ENCODE peak calls at places on chromosomes 1 and 21, in five cellular contexts. One of them, this sample, is unnamed. For H3K27me3, the result is how much of the 10 kb centered on the place peaks cover.

GRCh38 chr1:39490596-39491145 is 765 bp upstream of the BMP8A start:
- DNase-seq in effector memory CD4-positive, alpha-beta T cell: no peak
- DNase-seq in neural progenitor cell: peak
- DNase-seq in kidney epithelial cell: no peak
- DNase-seq in neuronal stem cell: no peak
- DNase-seq in this sample: peak

GRCh38 chr1:25566186-25566729 is 22.9 kb downstream of the LDLRAP1 start:
- DNase-seq in effector memory CD4-positive, alpha-beta T cell: no peak
- DNase-seq in neural progenitor cell: no peak
- DNase-seq in kidney epithelial cell: no peak
- DNase-seq in neuronal stem cell: no peak
- DNase-seq in this sample: no peak

GRCh38 chr1:223659711-223660110 is 5.8 kb downstream of the CAPN8 start:
- DNase-seq in effector memory CD4-positive, alpha-beta T cell: no peak
- DNase-seq in neural progenitor cell: no peak
- DNase-seq in kidney epithelial cell: no peak
- DNase-seq in neuronal stem cell: no peak
- DNase-seq in this sample: no peak

GRCh38 chr1:246780264-246780663 is 56.1 kb downstream of the SCCPDH start:
- DNase-seq in effector memory CD4-positive, alpha-beta T cell: no peak
- DNase-seq in neural progenitor cell: no peak
- DNase-seq in kidney epithelial cell: no peak
- DNase-seq in neuronal stem cell: no peak
- DNase-seq in this sample: no peak

GRCh38 chr21:18245493-18245967 is 897 bp downstream of the CHODL start:
- DNase-seq in effector memory CD4-positive, alpha-beta T cell: no peak
- DNase-seq in neural progenitor cell: peak
- DNase-seq in kidney epithelial cell: no peak
- DNase-seq in neuronal stem cell: peak
- DNase-seq in this sample: no peak

GRCh38 chr1:181551249-181551648 is 67.9 kb downstream of the CACNA1E start:
- DNase-seq in effector memory CD4-positive, alpha-beta T cell: no peak
- DNase-seq in neural progenitor cell: peak
- DNase-seq in kidney epithelial cell: no peak
- DNase-seq in neuronal stem cell: peak
- DNase-seq in this sample: no peak

GRCh38 chr21:38544681-38545080 is 46.4 kb upstream of the ERG start:
- DNase-seq in effector memory CD4-positive, alpha-beta T cell: no peak
- DNase-seq in neural progenitor cell: no peak
- DNase-seq in kidney epithelial cell: no peak
- DNase-seq in neuronal stem cell: no peak
- DNase-seq in this sample: no peak

GRCh38 chr1:88736633-88737248 is 52.7 kb downstream of the PKN2 start:
- DNase-seq in effector memory CD4-positive, alpha-beta T cell: no peak
- DNase-seq in neural progenitor cell: peak
- DNase-seq in kidney epithelial cell: no peak
- DNase-seq in neuronal stem cell: no peak
- DNase-seq in this sample: peak

GRCh38 chr1:15038232-15039016 is 115.1 kb upstream of the TMEM51 start:
- DNase-seq in effector memory CD4-positive, alpha-beta T cell: no peak
- DNase-seq in neural progenitor cell: peak
- DNase-seq in kidney epithelial cell: no peak
- DNase-seq in neuronal stem cell: no peak
- DNase-seq in this sample: peak

GRCh38 chr1:53413175-53414001 is 45.8 kb upstream of the DMRTB1 start:
- DNase-seq in effector memory CD4-positive, alpha-beta T cell: peak
- DNase-seq in neural progenitor cell: no peak
- DNase-seq in kidney epithelial cell: peak
- DNase-seq in neuronal stem cell: no peak
- DNase-seq in this sample: peak

GRCh38 chr1:88768816-88769215 is 84.7 kb downstream of the PKN2 start:
- DNase-seq in effector memory CD4-positive, alpha-beta T cell: no peak
- DNase-seq in neural progenitor cell: no peak
- DNase-seq in kidney epithelial cell: no peak
- DNase-seq in neuronal stem cell: no peak
- DNase-seq in this sample: no peak

GRCh38 chr1:225755668-225756294 is 21.8 kb upstream of the SRP9 start:
- DNase-seq in effector memory CD4-positive, alpha-beta T cell: no peak
- DNase-seq in neural progenitor cell: no peak
- DNase-seq in kidney epithelial cell: no peak
- DNase-seq in neuronal stem cell: no peak
- DNase-seq in this sample: no peak

GRCh38 chr1:245777752-245778151 is 623.0 kb downstream of the KIF26B start:
- DNase-seq in effector memory CD4-positive, alpha-beta T cell: no peak
- DNase-seq in neural progenitor cell: no peak
- DNase-seq in kidney epithelial cell: no peak
- DNase-seq in neuronal stem cell: no peak
- DNase-seq in this sample: no peak

GRCh38 chr1:174965006-174965971 is 34.5 kb upstream of the CACYBP start:
- DNase-seq in effector memory CD4-positive, alpha-beta T cell: no peak
- DNase-seq in neural progenitor cell: no peak
- DNase-seq in kidney epithelial cell: no peak
- DNase-seq in neuronal stem cell: no peak
- DNase-seq in this sample: no peak

GRCh38 chr1:199866210-199866617 is 161.3 kb upstream of the NR5A2 start:
- DNase-seq in effector memory CD4-positive, alpha-beta T cell: no peak
- DNase-seq in neural progenitor cell: no peak
- DNase-seq in kidney epithelial cell: no peak
- DNase-seq in neuronal stem cell: no peak
- DNase-seq in this sample: no peak

GRCh38 chr1:171141336-171142051 is 43.6 kb upstream of the FMO2 start:
- DNase-seq in effector memory CD4-positive, alpha-beta T cell: no peak
- DNase-seq in neural progenitor cell: no peak
- DNase-seq in kidney epithelial cell: no peak
- DNase-seq in neuronal stem cell: no peak
- DNase-seq in this sample: no peak

GRCh38 chr21:32994305-32994704 is 31.4 kb upstream of the OLIG2 start:
- DNase-seq in effector memory CD4-positive, alpha-beta T cell: no peak
- DNase-seq in neural progenitor cell: no peak
- DNase-seq in kidney epithelial cell: no peak
- DNase-seq in neuronal stem cell: no peak
- DNase-seq in this sample: no peak
- H3K27me3 ChIP-seq in effector memory CD4-positive, alpha-beta T cell: under half
- H3K27me3 ChIP-seq in neural progenitor cell: under half
- H3K27me3 ChIP-seq in kidney epithelial cell: under half
- H3K27me3 ChIP-seq in neuronal stem cell: under half
- H3K27me3 ChIP-seq in this sample: under half

DNA sequence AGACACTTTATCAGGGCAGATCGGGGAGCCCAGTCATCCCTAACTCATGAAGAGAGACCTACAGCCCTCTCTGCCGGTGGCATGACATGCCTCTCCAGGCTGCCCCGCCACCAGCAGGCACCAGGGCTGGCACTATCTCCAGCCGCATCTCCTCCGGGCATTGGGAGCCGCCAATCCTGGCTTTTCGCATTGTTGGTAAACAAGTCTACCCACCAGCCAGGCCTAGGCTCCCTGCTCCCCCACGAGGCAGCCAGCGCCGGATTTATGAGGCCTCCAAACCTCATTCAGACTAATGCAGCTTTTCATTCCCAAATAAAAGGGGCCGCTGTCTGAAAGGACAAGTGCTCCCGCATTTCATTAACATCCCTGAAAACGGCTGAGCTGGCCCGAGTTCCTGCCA is 3.4 kb upstream of the GRIK3 start:
- DNase-seq in effector memory CD4-positive, alpha-beta T cell: no peak
- DNase-seq in neural progenitor cell: peak
- DNase-seq in kidney epithelial cell: no peak
- DNase-seq in neuronal stem cell: no peak
- DNase-seq in this sample: no peak
- H3K27me3 ChIP-seq in effector memory CD4-positive, alpha-beta T cell: under half
- H3K27me3 ChIP-seq in neural progenitor cell: half or more
- H3K27me3 ChIP-seq in kidney epithelial cell: half or more
- H3K27me3 ChIP-seq in neuronal stem cell: half or more
- H3K27me3 ChIP-seq in this sample: under half

GRCh38 chr1:110610741-110611286 is 4.7 kb upstream of the KCNA2 start:
- DNase-seq in effector memory CD4-positive, alpha-beta T cell: no peak
- DNase-seq in neural progenitor cell: no peak
- DNase-seq in kidney epithelial cell: no peak
- DNase-seq in neuronal stem cell: no peak
- DNase-seq in this sample: no peak

GRCh38 chr1:110612060-110612745 is 6.0 kb upstream of the KCNA2 start:
- DNase-seq in effector memory CD4-positive, alpha-beta T cell: no peak
- DNase-seq in neural progenitor cell: no peak
- DNase-seq in kidney epithelial cell: no peak
- DNase-seq in neuronal stem cell: no peak
- DNase-seq in this sample: no peak

GRCh38 chr1:110607663-110608230 is 1.6 kb upstream of the KCNA2 start:
- DNase-seq in effector memory CD4-positive, alpha-beta T cell: no peak
- DNase-seq in neural progenitor cell: peak
- DNase-seq in kidney epithelial cell: no peak
- DNase-seq in neuronal stem cell: peak
- DNase-seq in this sample: peak

GRCh38 chr1:110608247-110608646 is 2.1 kb upstream of the KCNA2 start:
- DNase-seq in effector memory CD4-positive, alpha-beta T cell: no peak
- DNase-seq in neural progenitor cell: no peak
- DNase-seq in kidney epithelial cell: no peak
- DNase-seq in neuronal stem cell: no peak
- DNase-seq in this sample: no peak

GRCh38 chr1:110610084-110610483 is 3.9 kb upstream of the KCNA2 start:
- DNase-seq in effector memory CD4-positive, alpha-beta T cell: no peak
- DNase-seq in neural progenitor cell: no peak
- DNase-seq in kidney epithelial cell: no peak
- DNase-seq in neuronal stem cell: no peak
- DNase-seq in this sample: no peak
- H3K27me3 ChIP-seq in effector memory CD4-positive, alpha-beta T cell: under half
- H3K27me3 ChIP-seq in neural progenitor cell: half or more
- H3K27me3 ChIP-seq in kidney epithelial cell: under half
- H3K27me3 ChIP-seq in neuronal stem cell: half or more
- H3K27me3 ChIP-seq in this sample: under half

DNA sequence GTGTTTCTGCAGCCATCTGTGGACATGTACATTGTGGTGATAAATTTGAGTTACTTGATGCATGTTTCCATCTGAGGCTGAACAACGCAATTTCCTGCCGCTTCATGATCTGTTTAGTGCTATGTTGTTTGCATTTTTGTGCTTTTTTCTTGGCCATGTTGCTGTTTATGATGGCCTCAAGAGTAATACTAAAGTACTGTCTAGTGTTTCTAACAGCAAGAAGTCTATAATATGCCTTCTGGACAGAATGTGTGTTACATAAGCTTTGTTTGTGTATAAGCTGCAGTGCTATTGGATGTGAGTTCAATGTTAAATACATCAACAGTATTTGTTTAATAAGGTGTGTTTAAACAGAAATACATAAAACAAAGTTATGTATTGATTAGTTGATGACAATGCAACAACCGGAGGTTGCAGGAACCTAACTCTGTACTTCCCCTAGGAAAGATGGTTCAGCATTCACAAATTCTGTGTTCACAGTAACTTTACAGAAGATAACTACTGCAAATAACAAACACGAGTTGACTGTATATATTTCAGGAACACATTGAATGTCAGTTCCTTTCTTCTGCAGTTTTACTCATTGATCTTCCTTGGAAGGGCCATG is 114.8 kb upstream of the USP24 start:
- DNase-seq in effector memory CD4-positive, alpha-beta T cell: no peak
- DNase-seq in neural progenitor cell: no peak
- DNase-seq in kidney epithelial cell: no peak
- DNase-seq in neuronal stem cell: no peak
- DNase-seq in this sample: no peak
- H3K27me3 ChIP-seq in effector memory CD4-positive, alpha-beta T cell: under half
- H3K27me3 ChIP-seq in neural progenitor cell: under half
- H3K27me3 ChIP-seq in kidney epithelial cell: under half
- H3K27me3 ChIP-seq in neuronal stem cell: under half
- H3K27me3 ChIP-seq in this sample: under half

DNA sequence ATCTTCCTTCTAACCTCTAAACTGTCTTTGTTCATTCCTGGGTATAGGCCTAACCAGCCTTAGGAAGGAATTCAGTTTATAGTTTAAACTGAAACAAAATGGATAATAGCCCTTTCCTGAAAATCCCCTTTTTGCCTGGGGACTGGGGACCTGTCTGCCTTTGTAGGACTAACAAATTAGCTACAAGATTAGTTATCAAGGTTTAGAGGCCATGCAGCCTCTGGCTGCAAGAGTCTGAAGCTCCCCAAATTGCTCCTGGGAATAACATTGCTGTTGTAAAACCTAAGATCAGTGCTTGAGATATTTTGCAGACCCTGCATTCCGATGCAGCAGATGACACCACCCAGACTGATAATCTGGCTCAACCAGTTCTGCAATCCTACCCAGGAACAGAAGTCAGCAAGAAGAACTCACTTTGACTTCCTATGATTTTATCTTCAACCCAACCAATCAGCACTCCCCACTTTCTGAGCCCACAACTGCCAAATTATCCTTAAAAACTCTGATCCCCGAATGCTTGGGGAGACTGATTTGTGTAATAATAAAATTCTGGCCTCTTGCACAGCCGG is 96.6 kb upstream of the ETV3 start:
- DNase-seq in effector memory CD4-positive, alpha-beta T cell: no peak
- DNase-seq in neural progenitor cell: no peak
- DNase-seq in kidney epithelial cell: no peak
- DNase-seq in neuronal stem cell: no peak
- DNase-seq in this sample: no peak
- H3K27me3 ChIP-seq in effector memory CD4-positive, alpha-beta T cell: under half
- H3K27me3 ChIP-seq in neural progenitor cell: under half
- H3K27me3 ChIP-seq in kidney epithelial cell: under half
- H3K27me3 ChIP-seq in neuronal stem cell: under half
- H3K27me3 ChIP-seq in this sample: under half

This sample was measured in CD4-positive, CD25-positive, alpha-beta regulatory T cell.